ENCODE peak calls at places on chromosomes 11 and 22, in nine cellular contexts. N is neuronal stem cell, Q is IMR-90, F is spleen, H is hepatocyte, W is GM23248, A is body of pancreas, C is aorta, B is neural progenitor cell. D is an unnamed sample. For H3K4me1, the result is how much of the 10 kb centered on the place peaks cover.

GRCh38 chr11:119623682-119624081 is 105.3 kb downstream of the NECTIN1 start:
- DNase-seq in C (no peak), B (no peak), W (no peak), A (no peak), H (no peak), F (no peak), N (no peak), Q (no peak), D (peak)

GRCh38 chr22:38350444-38351359 is 33.5 kb upstream of the CSNK1E start:
- DNase-seq in A (no peak), F (peak), H (no peak), B (no peak), N (no peak), C (no peak), Q (no peak), W (no peak), D (no peak)

GRCh38 chr22:29567338-29567737 is 13.6 kb downstream of the NIPSNAP1 start:
- DNase-seq in F (no peak), N (no peak), W (no peak), B (no peak), Q (no peak), H (no peak), C (no peak), A (no peak), D (no peak)

GRCh38 chr11:12677131-12677530 is 2.9 kb downstream of the TEAD1 start:
- DNase-seq in C (no peak), A (no peak), N (no peak), F (no peak), Q (no peak), H (no peak), B (peak), W (peak), D (peak)

GRCh38 chr11:120811731-120812130 is 212.2 kb upstream of the TBCEL start:
- DNase-seq in W (no peak), A (no peak), Q (no peak), F (no peak), B (no peak), H (no peak), N (no peak), C (no peak), D (no peak)

GRCh38 chr11:32400670-32401369 is 34.5 kb downstream of the WT1 start:
- DNase-seq in F (no peak), Q (no peak), W (no peak), B (no peak), N (no peak), C (no peak), A (no peak), H (no peak), D (no peak)

GRCh38 chr11:47489395-47489755 is 40.4 kb upstream of the RAPSN start:
- DNase-seq in W (peak), H (no peak), Q (peak), F (no peak), B (no peak), N (no peak), A (no peak), C (no peak), D (no peak)

GRCh38 chr11:108672113-108672512 is 7.2 kb downstream of the DDX10 start:
- DNase-seq in C (no peak), H (no peak), B (peak), F (no peak), A (no peak), W (peak), Q (peak), N (no peak), D (no peak)

GRCh38 chr22:40637181-40638150 is 947 bp upstream of the MRTFA start:
- DNase-seq in B (no peak), C (peak), F (peak), A (no peak), H (peak), W (peak), Q (no peak), N (no peak), D (peak)

GRCh38 chr11:80365315-80365714 is 924.5 kb upstream of the TENM4 start:
- DNase-seq in F (no peak), A (no peak), C (no peak), B (peak), N (no peak), Q (no peak), H (no peak), W (no peak), D (no peak)

GRCh38 chr11:75639752-75640151 is 29.1 kb downstream of the MAP6 start:
- DNase-seq in Q (peak), C (peak), N (no peak), A (peak), W (peak), B (peak), H (peak), F (peak), D (peak)

GRCh38 chr11:78253797-78254196 is 65.1 kb downstream of the USP35 start:
- DNase-seq in C (no peak), H (no peak), F (no peak), W (peak), Q (peak), A (no peak), B (no peak), N (no peak), D (no peak)

GRCh38 chr11:134751825-134752224 is 339.8 kb upstream of the B3GAT1 start:
- DNase-seq in H (peak), A (no peak), C (no peak), F (peak), Q (no peak), N (no peak), W (no peak), B (no peak), D (no peak)

GRCh38 chr11:46543564-46543963 is 50.3 kb downstream of the AMBRA1 start:
- DNase-seq in N (no peak), B (no peak), F (no peak), H (no peak), Q (no peak), C (no peak), W (no peak), A (no peak), D (no peak)

GRCh38 chr11:134228625-134229024 is 4.2 kb downstream of the VPS26B start:
- DNase-seq in Q (no peak), B (no peak), W (peak), H (no peak), A (no peak), F (no peak), C (no peak), N (no peak), D (no peak)

GRCh38 chr11:76443254-76443935 is 1.4 kb upstream of the EMSY start:
- DNase-seq in N (no peak), C (no peak), H (peak), B (no peak), W (peak), F (no peak), Q (no peak), A (no peak), D (no peak)

GRCh38 chr22:27839261-27839660 is 37.7 kb upstream of the MN1 start:
- DNase-seq in W (no peak), C (peak), H (no peak), N (no peak), F (no peak), Q (no peak), A (no peak), B (no peak), D (no peak)

GRCh38 chr11:27395556-27396258 is 32.7 kb upstream of the CCDC34 start:
- DNase-seq in H (peak), C (no peak), W (peak), F (no peak), N (no peak), A (peak), Q (peak), B (peak), D (no peak)

GRCh38 chr11:122843281-122844150 is 5.2 kb downstream of the CRTAM start:
- DNase-seq in A (no peak), N (no peak), W (no peak), F (no peak), Q (no peak), C (no peak), B (no peak), H (peak), D (no peak)

GRCh38 chr22:18136563-18137320 is 13.2 kb upstream of the USP18 start:
- DNase-seq in Q (no peak), W (no peak), C (peak), H (no peak), N (no peak), B (no peak), F (no peak), A (no peak), D (no peak)

GRCh38 chr11:91788764-91789163 is 435.9 kb upstream of the FAT3 start:
- DNase-seq in C (no peak), H (no peak), F (no peak), B (no peak), Q (no peak), N (no peak), A (no peak), W (no peak), D (no peak)

GRCh38 chr11:47524200-47524874 is 28.6 kb downstream of the CELF1 start:
- DNase-seq in H (peak), B (no peak), F (no peak), N (no peak), A (peak), W (peak), C (no peak), Q (no peak), D (no peak)

GRCh38 chr11:65187146-65187675 is 5.5 kb downstream of the CAPN1 start:
- DNase-seq in B (no peak), W (no peak), N (no peak), A (no peak), Q (no peak), F (no peak), H (no peak), C (no peak), D (peak)

GRCh38 chr11:121654506-121655480 is 202.0 kb upstream of the SORL1-AS1 start:
- DNase-seq in W (peak), F (no peak), A (no peak), N (no peak), H (peak), Q (peak), B (no peak), C (no peak), D (no peak)

GRCh38 chr11:14518820-14519219 is 1.4 kb downstream of the PSMA1 start:
- DNase-seq in B (no peak), Q (no peak), H (no peak), W (no peak), N (no peak), A (no peak), C (no peak), F (no peak), D (no peak)

GRCh38 chr11:14522245-14522644 is 2.1 kb upstream of the PSMA1 start:
- DNase-seq in F (no peak), A (no peak), B (no peak), W (no peak), H (no peak), Q (no peak), C (no peak), N (no peak), D (no peak)

GRCh38 chr11:14519692-14520085 is 497 bp downstream of the PSMA1 start:
- DNase-seq in W (peak), Q (peak), F (no peak), A (no peak), B (no peak), C (no peak), N (no peak), H (no peak), D (no peak)

GRCh38 chr11:14520902-14521151 is 641 bp upstream of the PSMA1 start:
- DNase-seq in N (no peak), A (no peak), C (no peak), Q (no peak), F (no peak), B (no peak), W (no peak), H (no peak), D (no peak)

DNA sequence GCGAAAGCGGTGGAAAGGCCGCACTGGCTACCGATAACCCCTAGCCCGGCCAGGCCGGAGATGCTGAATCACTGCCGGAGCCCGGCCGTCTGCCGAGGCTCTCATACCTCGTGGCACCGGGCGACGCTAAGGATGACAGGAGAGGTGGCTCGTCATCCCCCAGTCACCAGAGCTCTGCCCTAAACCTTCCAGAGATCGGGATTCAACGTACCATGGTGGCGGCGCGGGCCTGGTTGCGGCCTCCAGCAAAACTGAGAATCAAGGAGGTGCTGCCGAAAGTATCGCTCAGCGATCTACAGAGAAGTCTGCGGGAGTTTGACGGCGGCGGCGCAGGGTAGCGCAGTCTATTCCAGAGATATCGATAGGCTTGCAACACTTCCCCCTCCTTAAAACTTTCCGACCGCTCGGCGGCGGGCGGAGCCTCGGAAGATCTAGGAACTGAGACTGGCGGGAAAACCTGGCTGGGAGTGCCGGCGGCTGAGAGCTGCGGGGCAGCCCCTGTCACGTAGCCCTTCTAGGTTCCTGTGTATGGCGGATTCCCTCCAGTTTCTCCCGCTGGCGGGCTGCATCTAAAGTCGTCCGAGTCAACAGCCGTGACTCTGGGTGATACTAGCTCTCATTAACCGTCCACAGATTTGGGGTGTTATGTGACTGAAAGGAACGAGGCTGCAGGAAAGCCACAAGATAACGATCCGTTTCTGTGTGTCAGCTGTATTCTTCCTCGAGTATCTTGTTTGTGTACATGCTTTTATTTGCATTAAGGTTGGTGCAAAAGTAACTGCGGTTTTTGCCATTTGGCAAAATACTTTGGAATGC is at the start of gene PSMA1:
- DNase-seq in B (peak), A (peak), Q (peak), F (peak), C (peak), H (peak), N (peak), W (peak), D (peak)
- H3K4me1 ChIP-seq in B (under half), A (under half), Q (under half), F (under half), C (under half), H (under half), N (under half), W (under half), D (under half)

DNA sequence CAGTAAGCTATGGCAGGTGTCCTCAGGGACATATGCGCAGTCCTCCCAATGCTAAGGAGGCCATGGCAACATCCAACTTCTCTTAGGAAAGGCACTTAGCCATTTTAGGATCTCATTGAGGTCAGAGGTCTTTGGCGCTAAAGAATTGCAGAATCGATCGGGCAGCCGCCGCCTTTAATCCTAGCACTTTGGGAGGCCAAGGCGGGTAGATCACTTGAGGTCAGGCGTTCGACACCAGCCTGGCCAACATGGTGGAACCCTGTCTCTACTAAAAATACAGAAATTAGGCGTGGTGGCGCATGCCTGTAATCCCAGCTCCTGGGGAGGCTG is 1.2 kb upstream of the CHID1 start:
- DNase-seq in A (no peak), F (no peak), N (no peak), B (no peak), C (no peak), H (no peak), W (no peak), Q (no peak), D (no peak)
- H3K4me3 ChIP-seq in A (no peak), F (no peak), N (peak), B (peak), C (no peak), H (no peak), W (peak), Q (no peak), D (no peak)

GRCh38 chr11:83044958-83045712 is 26.6 kb downstream of the RAB30 start:
- DNase-seq in H (no peak), F (no peak), C (no peak), W (peak), N (no peak), Q (peak), B (no peak), A (no peak), D (no peak)
- H3K4me1 ChIP-seq in H (under half), F (under half), C (under half), W (under half), N (under half), Q (under half), B (under half), A (under half), D (under half)

GRCh38 chr11:73313652-73314051 is 5.6 kb downstream of the ARHGEF17 start:
- DNase-seq in A (no peak), F (no peak), N (no peak), C (no peak), H (no peak), B (no peak), Q (no peak), W (peak), D (no peak)
- H3K4me3 ChIP-seq in A (no peak), F (no peak), N (no peak), C (no peak), H (no peak), B (no peak), Q (peak), W (peak), D (no peak)

DNA sequence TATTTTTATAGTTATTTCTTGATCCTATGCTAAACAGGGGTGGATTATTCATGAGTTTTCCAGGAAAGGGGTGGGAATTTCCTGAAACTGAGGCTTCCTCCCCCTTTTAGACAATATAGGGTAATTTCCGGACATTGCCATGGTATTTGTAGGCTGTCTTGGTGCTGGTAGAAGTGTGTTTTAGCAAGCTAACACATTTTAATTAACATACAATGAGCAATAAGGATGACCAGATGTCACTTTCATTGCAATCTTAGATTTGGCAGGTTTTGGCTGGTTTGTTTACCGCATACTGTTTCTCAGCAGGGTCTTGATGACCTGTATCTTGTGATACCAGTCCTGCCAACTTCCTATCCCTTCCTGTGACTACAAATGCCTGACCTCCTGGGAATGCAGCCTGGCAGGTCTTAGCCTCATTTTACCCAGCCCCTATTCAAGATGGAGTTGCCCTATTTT is 992 bp upstream of the C1QTNF6 start:
- DNase-seq in Q (no peak), B (no peak), N (no peak), C (no peak), A (no peak), W (peak), F (no peak), H (no peak), D (peak)
- H3K4me1 ChIP-seq in Q (under half), B (under half), N (under half), C (under half), A (under half), W (under half), F (half or more), H (under half), D (under half)

GRCh38 chr11:9738700-9739099 is 74.8 kb downstream of the SWAP70 start:
- DNase-seq in N (no peak), B (no peak), W (no peak), Q (no peak), H (no peak), A (no peak), F (no peak), C (no peak), D (no peak)
- H3K4me3 ChIP-seq in N (no peak), B (no peak), W (no peak), Q (no peak), H (no peak), A (no peak), F (no peak), C (no peak), D (no peak)

GRCh38 chr11:128490092-128490491 is 97.3 kb downstream of the ETS1 start:
- DNase-seq in N (no peak), H (no peak), Q (no peak), W (no peak), C (no peak), A (no peak), F (no peak), B (no peak), D (no peak)

GRCh38 chr11:128491195-128491936 is 96.0 kb downstream of the ETS1 start:
- DNase-seq in C (no peak), W (peak), Q (no peak), F (no peak), H (no peak), A (no peak), N (no peak), B (no peak), D (no peak)

GRCh38 chr11:128492461-128492860 is 94.9 kb downstream of the ETS1 start:
- DNase-seq in C (no peak), A (no peak), B (no peak), N (no peak), F (no peak), H (no peak), W (peak), Q (peak), D (no peak)

GRCh38 chr11:128487978-128488377 is 99.4 kb downstream of the ETS1 start:
- DNase-seq in C (no peak), B (no peak), A (no peak), H (no peak), N (no peak), Q (no peak), W (no peak), F (no peak), D (no peak)

DNA sequence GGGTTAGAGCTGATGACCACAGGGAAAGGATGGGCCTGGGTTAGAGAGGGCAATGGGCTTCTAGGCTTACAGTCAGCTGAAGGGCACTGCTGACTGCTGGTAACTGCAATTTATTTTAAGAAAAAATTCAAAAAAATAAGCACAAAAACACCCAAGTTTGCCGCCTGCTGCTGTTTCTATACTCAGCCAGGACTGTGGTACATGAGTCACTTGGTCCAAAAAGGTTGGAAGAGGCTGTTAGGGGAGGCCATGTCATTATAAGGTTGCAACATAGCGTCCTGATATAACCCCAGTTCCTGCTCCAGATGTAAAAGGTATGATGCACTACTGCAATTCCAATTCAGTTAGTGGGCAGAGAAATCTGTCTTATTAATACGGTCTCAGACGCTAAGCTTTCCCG is 98.9 kb downstream of the ETS1 start:
- DNase-seq in C (no peak), B (no peak), F (no peak), H (no peak), W (peak), Q (peak), A (no peak), N (no peak), D (no peak)
- H3K4me1 ChIP-seq in C (under half), B (under half), F (half or more), H (under half), W (half or more), Q (under half), A (under half), N (under half), D (under half)

GRCh38 chr22:20656902-20657836 is 116.7 kb upstream of the SERPIND1 start:
- DNase-seq in Q (peak), B (no peak), A (no peak), H (no peak), W (no peak), F (no peak), C (no peak), N (no peak), D (no peak)
- H3K4me3 ChIP-seq in Q (no peak), B (no peak), A (no peak), H (no peak), W (no peak), F (no peak), C (no peak), N (no peak), D (no peak)

DNA sequence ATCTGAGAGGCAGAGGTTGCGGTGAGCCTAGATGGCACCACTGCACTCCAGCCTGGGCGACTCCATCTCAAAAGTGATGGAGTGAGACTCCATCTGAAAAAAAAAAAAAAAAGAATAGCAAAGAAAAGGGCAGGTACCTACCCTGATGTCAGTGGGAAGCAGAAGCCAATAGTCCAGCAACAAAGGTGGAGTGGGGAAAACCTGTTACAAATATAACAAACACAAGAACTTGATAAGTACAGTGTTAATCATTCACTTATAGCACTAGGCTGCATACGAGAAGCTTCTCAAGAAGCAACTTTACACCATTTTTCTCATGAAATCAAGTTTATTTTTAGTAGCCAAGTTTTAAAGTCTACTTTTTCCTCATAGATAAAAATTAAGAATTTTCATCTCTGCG is 62.5 kb upstream of the YWHAH start:
- DNase-seq in W (no peak), H (peak), N (no peak), C (peak), B (no peak), F (no peak), A (peak), Q (no peak), D (no peak)
- H3K4me1 ChIP-seq in W (under half), H (under half), N (under half), C (under half), B (under half), F (under half), A (under half), Q (under half), D (under half)

GRCh38 chr22:32806296-32806695 is 4.8 kb downstream of the TIMP3 start:
- DNase-seq in B (no peak), F (no peak), N (no peak), W (peak), H (no peak), C (no peak), A (no peak), Q (no peak), D (no peak)
- H3K4me3 ChIP-seq in B (no peak), F (no peak), N (no peak), W (peak), H (no peak), C (no peak), A (no peak), Q (no peak), D (peak)